ENCODE peak calls at places on chromosomes 5 and 9, in eight cellular contexts. F is CD8-positive, alpha-beta T cell; Q is NT2/D1; D is activated naive CD4-positive, alpha-beta T cell treated with anti-CD3 and anti-CD28 coated beads, Interleukin-2, amount 10 ng/mL, durations not matched to agents 7 days and 5 days; S is activated CD4-positive, CD25-positive, alpha-beta regulatory T cell; W is SK-N-DZ; L is kidney epithelial cell; H is AG09319. P is an unnamed sample.

GRCh38 chr5:58958701-58959100 is 375.8 kb downstream of the RAB3C start:
- DNase-seq in L (no peak), F (no peak), W (no peak), H (no peak), Q (no peak), S (no peak), D (no peak), P (no peak)

GRCh38 chr5:142465476-142465875 is 140.7 kb upstream of the SPRY4 start:
- DNase-seq in Q (no peak), D (no peak), H (no peak), S (no peak), W (no peak), L (no peak), F (no peak), P (no peak)

GRCh38 chr5:131068893-131069643 is 96.0 kb downstream of the HINT1 start:
- DNase-seq in S (peak; percentile 32), W (no peak), D (peak; percentile 83), Q (no peak), L (no peak), F (peak; percentile 39), H (no peak), P (no peak)

GRCh38 chr9:26264709-26265601 is 586.7 kb upstream of the TUSC1 start:
- DNase-seq in Q (no peak), H (peak; percentile 18), D (no peak), W (no peak), L (peak; percentile 89), F (no peak), S (no peak), P (no peak)

GRCh38 chr9:73152445-73152844 is 780 bp downstream of the ANXA1 start:
- DNase-seq in D (no peak), S (no peak), Q (no peak), H (no peak), W (no peak), F (no peak), L (no peak), P (no peak)

GRCh38 chr9:104856413-104856941 is 71.5 kb downstream of the ABCA1 start:
- DNase-seq in D (no peak), W (no peak), H (no peak), S (no peak), Q (no peak), F (no peak), L (no peak), P (no peak)

GRCh38 chr5:139668064-139668880 is 20.1 kb downstream of the CXXC5 start:
- DNase-seq in L (no peak), D (peak; percentile 60), W (no peak), F (no peak), H (no peak), Q (no peak), S (no peak), P (no peak)

GRCh38 chr5:59596586-59597348 is 296.8 kb downstream of the PDE4D start:
- DNase-seq in S (no peak), F (no peak), D (no peak), W (no peak), Q (no peak), L (no peak), H (no peak), P (no peak)

GRCh38 chr9:60545346-60546315 is 368.6 kb upstream of the SPATA31A5 start:
- DNase-seq in F (no peak), H (no peak), S (no peak), W (no peak), L (no peak), Q (no peak), D (no peak), P (no peak)

GRCh38 chr5:163108351-163108750 is 329.0 kb upstream of the CCNG1 start:
- DNase-seq in H (no peak), D (no peak), F (no peak), W (no peak), S (no peak), L (no peak), Q (no peak), P (no peak)

GRCh38 chr5:179311581-179311980 is 33.7 kb downstream of the ADAMTS2 start:
- DNase-seq in L (no peak), D (no peak), H (no peak), Q (no peak), W (no peak), S (no peak), F (no peak), P (no peak)

GRCh38 chr5:9431496-9432258 is 114.2 kb downstream of the SEMA5A start:
- DNase-seq in Q (no peak), D (no peak), L (no peak), F (no peak), W (peak; percentile 57), H (peak; percentile 67), S (no peak), P (no peak)

GRCh38 chr9:16154570-16155078 is 601.8 kb downstream of the CCDC171 start:
- DNase-seq in W (peak; percentile 56), F (peak; percentile 33), Q (peak; percentile 48), L (no peak), D (peak; percentile 37), H (no peak), S (no peak), P (no peak)

GRCh38 chr5:77852514-77853352 is 76.6 kb upstream of the TBCA start:
- DNase-seq in F (no peak), W (peak; percentile 63), H (no peak), D (peak; percentile 36), L (peak; percentile 56), Q (peak; percentile 40), S (no peak), P (no peak)

GRCh38 chr9:971901-972511 is 4.4 kb upstream of the DMRT3 start:
- DNase-seq in S (no peak), L (no peak), F (no peak), H (no peak), Q (peak; percentile 54), D (no peak), W (no peak), P (no peak)

GRCh38 chr9:110049699-110050450 is 158.1 kb downstream of the C9orf152 start:
- DNase-seq in Q (no peak), D (peak; percentile 47), S (no peak), F (no peak), L (no peak), H (no peak), W (no peak), P (peak; percentile 31)

GRCh38 chr9:77876091-77876490 is 155.5 kb downstream of the GNAQ start:
- DNase-seq in W (peak; percentile 26), L (no peak), F (no peak), H (no peak), S (no peak), Q (no peak), D (no peak), P (peak; percentile 28)

GRCh38 chr9:115590016-115590415 is 472.1 kb upstream of the TNC start:
- DNase-seq in F (no peak), W (no peak), S (no peak), L (peak; percentile 52), Q (no peak), H (peak; percentile 93), D (no peak), P (no peak)

GRCh38 chr5:68531970-68532369 is 316.4 kb downstream of the PIK3R1 start:
- DNase-seq in Q (no peak), L (no peak), F (no peak), H (no peak), W (no peak), S (no peak), D (no peak), P (no peak)

GRCh38 chr9:129278391-129279237 is 100.6 kb upstream of the IER5L start:
- DNase-seq in H (no peak), L (peak; percentile 34), S (no peak), D (no peak), F (no peak), W (no peak), Q (no peak), P (peak; percentile 14)

GRCh38 chr5:76641514-76642120 is 18.4 kb upstream of the F2RL2 start:
- DNase-seq in Q (peak; percentile 43), D (peak; percentile 78), W (peak; percentile 5), L (peak; percentile 31), S (peak; percentile 31), H (peak; percentile 38), F (peak; percentile 47), P (peak; percentile 22)

GRCh38 chr5:80069918-80070318 is 34.8 kb downstream of the THBS4 start:
- DNase-seq in D (no peak), Q (no peak), S (no peak), W (no peak), F (no peak), L (no peak), H (no peak), P (no peak)

GRCh38 chr9:101923451-101923850 is 185.0 kb upstream of the GRIN3A start:
- DNase-seq in D (no peak), H (no peak), Q (no peak), L (no peak), S (no peak), F (no peak), W (no peak), P (no peak)

P was measured in uterus.